ENCODE peak calls at places on chromosomes 3 and 15, in four cellular contexts. W is mesendoderm, Q is astrocyte of the spinal cord, O is PC-9. V is an unnamed sample.
A peak's percentile ranks its signal among the peaks of the same experiment; 100 is the strongest.

GRCh38 chr15:39828374-39828931 is 45.8 kb upstream of the FSIP1 start:
- DNase-seq in Q (peak; percentile 83), O (peak; percentile 31), W (peak; percentile 45), V (no peak)

GRCh38 chr3:84904819-84905555 is 53.8 kb upstream of the CADM2 start:
- DNase-seq in W (no peak), Q (no peak), O (no peak), V (no peak)

GRCh38 chr15:49242820-49243219 is 72.8 kb downstream of the GALK2 start:
- DNase-seq in O (no peak), W (peak; percentile 65), Q (peak; percentile 91), V (no peak)

GRCh38 chr15:80893777-80894176 is 95.8 kb downstream of the MESD start:
- DNase-seq in W (no peak), O (no peak), Q (no peak), V (no peak)

GRCh38 chr3:49602877-49603411 is 48.7 kb downstream of the BSN start:
- DNase-seq in W (peak; percentile 29), O (peak; percentile 64), Q (no peak), V (peak; percentile 26)

GRCh38 chr3:42778644-42779043 is 5.6 kb upstream of the CCDC13 start:
- DNase-seq in O (no peak), W (no peak), Q (peak; percentile 38), V (no peak)

GRCh38 chr3:187227658-187228258 is 30.5 kb downstream of the RTP1 start:
- DNase-seq in W (no peak), Q (peak; percentile 52), O (peak; percentile 58), V (no peak)

GRCh38 chr15:73632670-73633058 is 525 bp downstream of the NPTN start:
- DNase-seq in O (no peak), W (no peak), Q (no peak), V (no peak)

GRCh38 chr15:48025118-48025517 is 95.7 kb upstream of the SLC24A5 start:
- DNase-seq in W (peak; percentile 12), Q (no peak), O (no peak), V (no peak)

GRCh38 chr3:99023590-99024192 is 122.2 kb upstream of the DCBLD2 start:
- DNase-seq in W (peak; percentile 28), Q (peak; percentile 56), O (no peak), V (no peak)

GRCh38 chr15:89714775-89715174 is 24.2 kb downstream of the WDR93 start:
- DNase-seq in Q (no peak), O (no peak), W (no peak), V (no peak)

GRCh38 chr15:83207622-83208356 is at the start of gene HDGFL3:
- DNase-seq in W (peak; percentile 77), O (peak; percentile 9), Q (peak; percentile 70), V (no peak)

GRCh38 chr15:68578960-68579935 is at the start of gene CORO2B:
- DNase-seq in W (peak; percentile 84), O (peak; percentile 39), Q (peak; percentile 63), V (no peak)

GRCh38 chr15:39797407-39797806 is 14.8 kb upstream of the FSIP1 start:
- DNase-seq in O (no peak), Q (no peak), W (no peak), V (no peak)

GRCh38 chr3:126706631-126707030 is 2.6 kb downstream of the CHCHD6 start:
- DNase-seq in Q (no peak), W (no peak), O (no peak), V (no peak)

GRCh38 chr15:31341036-31341435 is 14.4 kb downstream of the KLF13 start:
- DNase-seq in O (no peak), Q (no peak), W (no peak), V (no peak)

GRCh38 chr3:179898024-179898423 is 138.7 kb downstream of the PEX5L start:
- DNase-seq in O (peak; percentile 19), Q (peak; percentile 23), W (peak; percentile 97), V (peak; percentile 7)

GRCh38 chr3:58299839-58300516 is 6.1 kb upstream of the RPP14 start:
- DNase-seq in Q (peak; percentile 62), O (no peak), W (peak; percentile 32), V (no peak)

GRCh38 chr15:36313021-36313420 is 266.4 kb upstream of the CDIN1 start:
- DNase-seq in W (no peak), O (no peak), Q (peak; percentile 26), V (no peak)

GRCh38 chr3:141405025-141405424 is 36.7 kb downstream of the ZBTB38 start:
- DNase-seq in Q (peak; percentile 69), O (no peak), W (no peak), V (no peak)

GRCh38 chr3:99805160-99805559 is 12.5 kb upstream of the CMSS1 start:
- DNase-seq in O (no peak), W (peak; percentile 25), Q (no peak), V (no peak)

GRCh38 chr3:123287051-123287961 is 85.6 kb downstream of the SEC22A start:
- DNase-seq in Q (no peak), W (no peak), O (no peak), V (no peak)

GRCh38 chr15:70286110-70286806 is 188.5 kb upstream of the TLE3 start:
- DNase-seq in O (no peak), W (no peak), Q (no peak), V (no peak)

GRCh38 chr3:185934726-185935464 is 2.9 kb downstream of the TRA2B start:
- DNase-seq in W (no peak), Q (no peak), O (no peak), V (no peak)

GRCh38 chr3:185933374-185933950 is 4.4 kb downstream of the TRA2B start:
- DNase-seq in W (no peak), O (no peak), Q (no peak), V (no peak)

GRCh38 chr3:185931777-185932176 is 6.0 kb downstream of the TRA2B start:
- DNase-seq in Q (no peak), O (no peak), W (no peak), V (no peak)

GRCh38 chr3:185930393-185931107 is 7.3 kb downstream of the TRA2B start:
- DNase-seq in W (no peak), Q (no peak), O (no peak), V (no peak)

DNA sequence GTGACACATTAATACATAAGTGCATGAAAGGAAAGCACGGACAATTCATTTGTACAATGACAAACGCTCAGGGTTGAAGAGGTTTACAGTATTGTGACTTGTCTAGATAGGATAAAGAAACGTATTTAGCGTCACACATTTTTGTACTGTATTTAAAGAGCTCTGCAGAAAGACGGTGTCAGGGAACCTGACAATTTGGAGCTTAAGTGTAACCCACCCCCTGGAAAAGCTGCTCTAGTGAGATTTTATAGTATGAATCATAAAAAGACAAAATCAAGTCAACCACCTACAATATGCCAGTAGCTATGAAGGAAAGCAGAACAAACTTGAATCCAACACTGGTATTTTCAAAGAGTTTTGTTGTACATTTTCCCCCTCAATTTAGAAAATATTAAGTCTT is 5.6 kb downstream of the TRA2B start:
- DNase-seq in W (no peak), O (no peak), Q (no peak), V (no peak)
- H3K4me3 ChIP-seq in W (no peak overlapping the region), O (peak overlapping the region; percentile 98), Q (no peak overlapping the region), V (peak overlapping the region; percentile 99)

DNA sequence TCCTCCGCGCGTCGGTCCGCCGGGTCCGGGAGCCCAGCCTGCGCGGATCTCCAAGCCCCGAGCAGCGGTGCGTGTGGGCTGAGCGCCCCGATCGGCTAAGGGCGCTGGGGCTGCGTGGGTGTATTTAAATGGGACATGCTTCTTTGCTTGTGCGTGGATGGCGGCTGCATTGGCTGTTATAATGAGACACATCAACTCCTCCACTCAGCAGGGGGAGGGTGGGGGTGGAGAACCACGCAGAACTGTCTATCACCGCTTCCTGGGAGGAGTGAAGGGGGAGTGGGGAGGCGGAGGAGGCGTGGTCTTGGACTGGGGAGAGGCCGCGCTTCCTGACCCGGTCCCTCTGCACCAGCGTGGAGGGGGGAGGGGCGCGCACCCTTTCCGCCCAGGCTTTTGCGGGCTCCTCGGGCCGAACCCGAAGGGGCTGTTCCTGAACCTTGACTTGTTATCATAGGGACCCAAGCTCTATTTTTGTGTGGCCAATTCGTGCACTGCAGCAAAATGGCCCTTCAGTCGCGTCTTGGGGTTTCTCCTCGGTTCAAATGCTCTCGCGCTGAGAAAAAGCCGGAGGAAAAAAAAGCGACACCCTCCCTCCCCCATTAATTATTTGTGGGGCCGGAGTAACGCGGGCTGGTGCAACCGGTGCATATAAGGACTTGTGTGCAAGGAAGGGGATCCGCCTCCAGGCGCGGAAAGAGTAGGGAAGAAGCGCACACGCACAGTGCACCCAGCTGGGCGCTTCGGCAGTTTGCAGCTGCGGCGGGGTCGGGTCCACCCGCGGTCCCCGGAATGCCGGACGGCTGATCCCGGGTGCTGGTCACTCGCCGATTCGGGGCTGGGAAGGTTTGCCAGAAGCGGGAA is at the start of gene TNIK:
- DNase-seq in W (peak; percentile 90), O (peak; percentile 94), Q (peak; percentile 84), V (peak; percentile 50)
- H3K4me3 ChIP-seq in W (peak within 1 kb of the TSS; percentile 70), O (peak within 1 kb of the TSS; percentile 69), Q (peak within 1 kb of the TSS; percentile 74), V (peak within 1 kb of the TSS; percentile 90)

DNA sequence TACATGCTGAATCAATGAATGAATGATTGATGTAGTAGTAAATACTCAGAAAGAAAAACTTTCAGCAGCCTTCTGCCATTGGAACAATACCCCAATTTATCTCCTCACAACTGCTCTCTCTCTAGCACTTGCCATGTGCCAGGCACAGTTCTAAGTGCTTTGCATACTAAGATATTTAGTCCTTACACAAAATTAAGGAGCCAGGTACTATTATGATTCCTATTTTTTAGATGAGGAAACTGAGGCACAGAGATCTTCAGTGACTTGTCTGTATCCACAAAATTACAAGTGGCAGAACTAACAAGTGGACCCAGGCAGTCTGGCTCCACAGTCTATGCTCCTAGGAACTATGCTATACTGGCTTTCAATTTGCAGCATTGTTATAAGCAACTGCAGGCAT is 279.2 kb downstream of the LSAMP start:
- DNase-seq in Q (no peak), W (no peak), O (no peak), V (no peak)
- H3K4me3 ChIP-seq in Q (no peak overlapping the region), W (no peak overlapping the region), O (no peak overlapping the region), V (no peak overlapping the region)

GRCh38 chr3:161070252-161070930 is 34.8 kb downstream of the B3GALNT1 start:
- DNase-seq in Q (peak; percentile 9), O (peak; percentile 31), W (no peak), V (no peak)
- H3K4me3 ChIP-seq in Q (no peak overlapping the region), O (no peak overlapping the region), W (no peak overlapping the region), V (no peak overlapping the region)

GRCh38 chr15:85583404-85584390 is 203.3 kb downstream of the AKAP13 start:
- DNase-seq in O (peak; percentile 62), Q (peak; percentile 39), W (no peak), V (peak; percentile 15)

GRCh38 chr15:85580914-85581313 is 200.5 kb downstream of the AKAP13 start:
- DNase-seq in O (peak; percentile 23), Q (no peak), W (no peak), V (no peak)

GRCh38 chr15:85581495-85581894 is 201.1 kb downstream of the AKAP13 start:
- DNase-seq in Q (no peak), O (no peak), W (no peak), V (no peak)

GRCh38 chr15:85582076-85582718 is 201.8 kb downstream of the AKAP13 start:
- DNase-seq in O (no peak), Q (peak; percentile 46), W (no peak), V (no peak)

DNA sequence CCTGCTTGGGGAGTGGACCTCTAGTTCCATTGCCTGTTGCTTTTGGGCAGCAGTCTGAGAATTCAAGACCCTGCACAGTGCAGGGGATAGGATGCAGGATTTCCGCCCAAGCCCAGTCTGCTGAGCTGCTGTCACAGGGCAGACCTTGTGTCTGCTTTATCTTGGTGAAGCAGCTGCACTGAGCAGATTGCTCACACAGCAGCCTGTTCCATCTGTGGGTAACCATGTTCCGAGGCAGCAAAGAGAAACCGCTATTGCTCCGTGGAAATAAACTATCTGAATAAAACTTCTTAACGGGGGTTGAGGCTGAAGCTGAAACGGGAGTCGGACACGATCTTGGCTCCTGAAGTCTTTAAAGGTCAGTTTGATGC is 202.3 kb downstream of the AKAP13 start:
- DNase-seq in O (no peak), Q (no peak), W (no peak), V (no peak)
- H3K4me3 ChIP-seq in O (no peak overlapping the region), Q (no peak overlapping the region), W (no peak overlapping the region), V (no peak overlapping the region)